ENCODE peak calls at places on chromosomes 12 and 14, in six cellular contexts. Q, O, E, J, A and V are unnamed samples.

GRCh38 chr12:99722690-99723486 is 75.3 kb downstream of the GARIN6 start:
- DNase-seq in Q (no peak), O (no peak), E (no peak), J (no peak), A (peak), V (no peak)

GRCh38 chr12:45458238-45458637 is 242.3 kb downstream of the ANO6 start:
- DNase-seq in Q (no peak), O (peak), E (no peak), J (no peak), A (no peak), V (no peak)

GRCh38 chr14:70018246-70018645 is 139.0 kb downstream of the SMOC1 start:
- DNase-seq in Q (no peak), O (peak), E (no peak), J (no peak), A (no peak), V (no peak)

GRCh38 chr12:121214855-121215745 is 5.2 kb downstream of the P2RX4 start:
- DNase-seq in Q (peak), O (peak), E (peak), J (no peak), A (no peak), V (peak)

GRCh38 chr12:51868821-51869489 is 18.9 kb upstream of the ANKRD33 start:
- DNase-seq in Q (no peak), O (peak), E (no peak), J (no peak), A (no peak), V (no peak)

GRCh38 chr14:100532916-100533630 is 54.1 kb downstream of the BEGAIN start:
- DNase-seq in Q (peak), O (peak), E (no peak), J (peak), A (no peak), V (no peak)

GRCh38 chr14:96106891-96107290 is 67.7 kb downstream of the C14orf132 start:
- DNase-seq in Q (no peak), O (no peak), E (no peak), J (no peak), A (no peak), V (no peak)

GRCh38 chr12:47763481-47764344 is 5.0 kb upstream of the RAPGEF3 start:
- DNase-seq in Q (no peak), O (no peak), E (no peak), J (no peak), A (no peak), V (no peak)

GRCh38 chr12:25254271-25254880 is 3.6 kb upstream of the KRAS start:
- DNase-seq in Q (no peak), O (peak), E (no peak), J (no peak), A (no peak), V (no peak)

GRCh38 chr12:3333583-3333982 is 157.4 kb upstream of the PRMT8 start:
- DNase-seq in Q (no peak), O (no peak), E (peak), J (no peak), A (peak), V (no peak)

GRCh38 chr14:105088812-105089745 is 23.8 kb upstream of the GPR132 start:
- DNase-seq in Q (no peak), O (peak), E (no peak), J (no peak), A (no peak), V (peak)

GRCh38 chr12:23707270-23707669 is 242.2 kb downstream of the SOX5 start:
- DNase-seq in Q (no peak), O (no peak), E (no peak), J (no peak), A (no peak), V (no peak)

GRCh38 chr12:98146043-98146442 is 369.3 kb upstream of the TMPO start:
- DNase-seq in Q (no peak), O (no peak), E (no peak), J (no peak), A (no peak), V (no peak)

GRCh38 chr14:59343585-59343984 is 121.6 kb downstream of the GPR135 start:
- DNase-seq in Q (no peak), O (no peak), E (no peak), J (no peak), A (no peak), V (no peak)

GRCh38 chr14:78007160-78007559 is 163.0 kb upstream of the NRXN3 start:
- DNase-seq in Q (no peak), O (peak), E (no peak), J (no peak), A (no peak), V (no peak)

GRCh38 chr14:79318371-79318770 is 892.9 kb downstream of the DIO2 start:
- DNase-seq in Q (no peak), O (no peak), E (no peak), J (no peak), A (no peak), V (no peak)

GRCh38 chr12:132071001-132071810 is 72.9 kb downstream of the DDX51 start:
- DNase-seq in Q (no peak), O (no peak), E (no peak), J (no peak), A (no peak), V (no peak)

GRCh38 chr14:85471744-85472143 is 58.2 kb upstream of the FLRT2 start:
- DNase-seq in Q (no peak), O (peak), E (no peak), J (no peak), A (no peak), V (peak)

GRCh38 chr12:109944561-109944960 is 44.5 kb downstream of the TCHP start:
- DNase-seq in Q (no peak), O (no peak), E (no peak), J (no peak), A (no peak), V (no peak)

GRCh38 chr12:96710127-96710745 is 196.8 kb upstream of the NEDD1 start:
- DNase-seq in Q (no peak), O (no peak), E (no peak), J (no peak), A (peak), V (no peak)

DNA sequence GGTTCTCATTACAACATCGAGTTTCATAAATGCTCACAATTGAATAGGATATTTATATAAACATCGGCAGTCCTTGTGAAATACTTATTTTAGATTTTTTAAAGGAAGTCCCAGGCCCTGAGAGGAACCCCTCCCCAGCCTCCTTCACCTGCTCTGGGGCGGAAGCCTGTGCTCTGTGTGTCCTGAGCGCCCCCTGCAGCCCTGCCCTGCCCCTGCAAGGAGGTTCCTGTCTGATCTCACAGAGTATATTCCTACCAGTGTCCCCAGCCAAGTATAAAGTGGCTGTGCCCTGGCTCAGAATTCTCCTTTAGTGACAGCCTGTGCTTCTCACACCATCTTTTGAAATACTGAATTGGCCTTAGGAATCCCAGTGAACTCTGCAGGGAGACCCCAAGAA is 659.5 kb downstream of the TMEM121 start:
- DNase-seq in Q (peak), O (no peak), E (no peak), J (peak), A (no peak), V (no peak)
- H3K9ac ChIP-seq in Q (no peak), O (no peak), E (no peak), J (peak), A (no peak), V (no peak)

DNA sequence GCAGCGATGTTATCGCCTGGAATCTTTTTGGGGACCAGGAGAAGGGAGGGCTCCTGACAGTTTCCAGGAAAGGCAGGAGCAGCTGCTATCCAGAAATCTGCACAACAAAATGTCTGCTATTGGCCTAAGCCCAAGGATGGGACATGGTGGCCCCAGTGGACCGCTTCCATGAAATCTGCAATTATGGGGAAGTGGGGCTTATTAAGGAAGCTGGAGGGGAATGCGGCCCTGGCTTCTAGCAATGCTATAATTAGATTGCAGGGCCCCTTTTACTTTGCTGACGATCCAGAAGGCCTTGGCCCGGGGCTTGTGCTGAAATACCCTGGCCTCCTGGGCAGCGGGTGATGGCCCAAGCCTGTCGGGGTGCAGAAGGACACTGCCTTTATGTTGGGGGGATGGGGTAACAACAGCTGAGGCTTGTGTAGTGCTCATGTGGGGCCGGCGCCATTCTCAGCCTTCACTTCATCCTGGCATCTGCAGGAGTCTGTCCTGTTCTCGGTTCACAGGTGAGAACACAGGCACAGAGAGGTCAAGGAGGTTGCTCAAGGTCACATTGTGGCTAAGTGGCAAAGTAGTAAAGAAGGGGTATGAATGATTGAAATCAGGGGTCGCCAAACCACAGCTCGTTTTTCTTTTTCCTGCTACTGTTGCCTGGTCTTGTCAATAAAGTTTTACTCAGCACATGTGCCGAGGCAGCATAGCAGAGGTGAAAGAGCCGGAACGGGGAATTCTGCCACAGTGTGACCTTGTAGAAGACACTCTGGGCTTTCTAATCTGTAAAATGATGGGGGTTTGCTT is 153.5 kb downstream of the RBM19 start:
- DNase-seq in Q (no peak), O (no peak), E (no peak), J (no peak), A (no peak), V (no peak)
- H3K9ac ChIP-seq in Q (no peak), O (no peak), E (no peak), J (no peak), A (no peak), V (no peak)

DNA sequence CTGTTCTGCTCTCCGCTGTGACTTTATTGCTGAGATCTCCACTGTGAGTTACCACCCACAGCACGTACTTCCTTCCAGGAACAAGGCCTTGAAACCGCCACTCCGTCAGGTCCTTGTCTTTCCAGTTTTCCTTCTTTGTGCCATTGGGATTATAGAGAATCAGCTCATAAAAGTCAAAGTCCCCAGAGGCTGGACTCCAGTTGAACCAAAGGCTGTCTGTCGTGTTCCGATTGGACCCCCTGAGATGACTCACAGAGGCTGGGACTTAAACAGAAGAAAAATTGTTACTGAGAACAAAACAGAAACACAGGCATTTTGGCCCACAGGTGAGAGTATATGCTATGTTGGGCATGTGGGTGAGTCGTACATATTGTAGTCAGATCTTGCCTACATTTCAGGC is 76.6 kb downstream of the PTPRB start:
- DNase-seq in Q (peak), O (no peak), E (peak), J (no peak), A (no peak), V (no peak)
- H3K9ac ChIP-seq in Q (no peak), O (no peak), E (no peak), J (no peak), A (no peak), V (no peak)

DNA sequence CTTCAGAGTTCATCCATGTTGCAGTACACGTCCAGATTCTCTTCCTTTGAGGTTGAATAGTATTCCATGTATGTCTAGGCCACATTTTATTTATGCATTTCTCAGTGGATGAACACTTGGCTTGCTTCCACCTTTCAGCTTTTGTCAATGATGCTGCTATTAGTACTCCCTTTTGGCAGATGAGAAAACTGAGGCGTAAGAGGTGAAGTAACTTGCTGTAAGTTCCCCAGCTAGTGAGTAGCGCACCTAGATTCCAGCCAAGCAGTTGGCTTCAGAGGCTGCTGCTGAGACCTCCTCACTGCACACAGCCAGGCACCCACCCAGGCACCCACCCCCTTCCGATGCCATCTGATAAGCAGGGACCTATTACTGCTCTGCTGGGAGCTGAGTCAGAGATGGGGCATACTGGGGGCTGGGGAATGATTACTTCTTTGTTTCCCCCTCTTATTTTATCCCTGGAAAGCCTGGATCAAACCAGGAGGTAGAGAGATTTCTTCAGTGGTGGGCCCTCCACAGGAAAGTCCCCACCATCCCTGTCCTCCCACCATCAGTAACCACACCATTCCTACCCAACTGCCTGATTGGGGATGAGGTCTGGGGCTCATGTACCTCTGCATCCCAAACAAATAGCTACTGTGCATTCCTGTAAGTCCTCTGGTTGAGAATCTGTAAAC is 234.6 kb downstream of the PCNX1 start:
- DNase-seq in Q (no peak), O (peak), E (no peak), J (no peak), A (no peak), V (no peak)
- H3K9ac ChIP-seq in Q (no peak), O (peak), E (no peak), J (no peak), A (no peak), V (no peak)

GRCh38 chr12:123761841-123762714 is at the start of gene DNAH10:
- DNase-seq in Q (peak), O (peak), E (no peak), J (no peak), A (peak), V (peak)
- H3K9ac ChIP-seq in Q (peak), O (no peak), E (no peak), J (no peak), A (peak), V (peak)